ENCODE peak calls at places on chromosomes 12 and 14, in six cellular contexts. M, Y, H, D, C and Q are unnamed samples.

GRCh38 chr14:77024171-77024627 is 4.3 kb downstream of the IRF2BPL start:
- DNase-seq in M (no peak), Y (no peak), H (no peak), D (no peak), C (no peak), Q (peak; percentile 38)

GRCh38 chr14:57418999-57419398 is 28.6 kb downstream of the NAA30 start:
- DNase-seq in M (no peak), Y (no peak), H (no peak), D (no peak), C (no peak), Q (no peak)

GRCh38 chr14:97382616-97383226 is 585.5 kb downstream of the VRK1 start:
- DNase-seq in M (no peak), Y (peak; percentile 20), H (no peak), D (no peak), C (no peak), Q (no peak)

GRCh38 chr12:31002999-31003398 is 70.7 kb upstream of the DDX11 start:
- DNase-seq in M (no peak), Y (no peak), H (no peak), D (no peak), C (no peak), Q (no peak)

GRCh38 chr12:116319851-116320621 is 42.5 kb upstream of the MED13L start:
- DNase-seq in M (peak; percentile 40), Y (peak; percentile 78), H (no peak), D (peak; percentile 86), C (no peak), Q (no peak)

GRCh38 chr14:85391455-85391854 is 138.5 kb upstream of the FLRT2 start:
- DNase-seq in M (no peak), Y (no peak), H (no peak), D (no peak), C (no peak), Q (no peak)

GRCh38 chr12:121060149-121061001 is 21.3 kb upstream of the OASL start:
- DNase-seq in M (peak; percentile 41), Y (peak; percentile 64), H (no peak), D (no peak), C (peak; percentile 35), Q (peak; percentile 41)

GRCh38 chr12:54147186-54147585 is 41.6 kb downstream of the SMUG1 start:
- DNase-seq in M (no peak), Y (no peak), H (no peak), D (no peak), C (no peak), Q (no peak)

GRCh38 chr12:3913278-3913677 is 40.1 kb upstream of the PARP11 start:
- DNase-seq in M (no peak), Y (no peak), H (no peak), D (no peak), C (no peak), Q (no peak)

GRCh38 chr12:54352891-54353874 is 11.1 kb downstream of the GPR84 start:
- DNase-seq in M (no peak), Y (peak; percentile 61), H (peak; percentile 75), D (no peak), C (no peak), Q (no peak)

GRCh38 chr12:130075497-130076076 is 86.7 kb upstream of the FZD10 start:
- DNase-seq in M (no peak), Y (no peak), H (no peak), D (no peak), C (no peak), Q (no peak)

GRCh38 chr14:60506985-60507829 is 1.7 kb upstream of the SIX6 start:
- DNase-seq in M (no peak), Y (no peak), H (no peak), D (no peak), C (no peak), Q (no peak)

GRCh38 chr12:71756054-71756675 is 1.5 kb downstream of the RAB21 start:
- DNase-seq in M (no peak), Y (peak; percentile 20), H (no peak), D (no peak), C (no peak), Q (no peak)

GRCh38 chr14:100842799-100843198 is 16.9 kb downstream of the MEG3 start:
- DNase-seq in M (no peak), Y (peak; percentile 8), H (no peak), D (peak; percentile 19), C (no peak), Q (no peak)

GRCh38 chr12:39440781-39441180 is 2.1 kb downstream of the KIF21A start:
- DNase-seq in M (no peak), Y (peak; percentile 45), H (no peak), D (no peak), C (no peak), Q (no peak)

GRCh38 chr12:113899844-113900471 is 66.2 kb downstream of the RBM19 start:
- DNase-seq in M (no peak), Y (no peak), H (peak; percentile 55), D (no peak), C (no peak), Q (no peak)

GRCh38 chr12:118645219-118645618 is 268.9 kb downstream of the SUDS3 start:
- DNase-seq in M (no peak), Y (no peak), H (no peak), D (no peak), C (no peak), Q (no peak)

GRCh38 chr12:100716949-100717732 is 77.4 kb upstream of the ANO4 start:
- DNase-seq in M (no peak), Y (no peak), H (peak; percentile 45), D (no peak), C (no peak), Q (no peak)